ENCODE peak calls at places on chromosome 4, in nine cellular contexts. One of them, this sample, is unnamed.

GRCh38 chr4:59881632-59882031 is 1318.5 kb upstream of the ADGRL3 start:
- DNase-seq in AG04450: no peak
- DNase-seq in omental fat pad: no peak
- DNase-seq in epithelial cell of proximal tubule: no peak
- DNase-seq in A549: no peak
- DNase-seq in HFFc6: no peak
- DNase-seq in spleen: no peak
- DNase-seq in glutamatergic neuron: no peak
- DNase-seq in NB4: no peak
- DNase-seq in this sample: no peak

GRCh38 chr4:59553063-59553738 is 1646.9 kb upstream of the ADGRL3 start:
- DNase-seq in spleen: no peak
- DNase-seq in HFFc6: peak; percentile 1
- DNase-seq in AG04450: no peak
- DNase-seq in A549: peak; percentile 28
- DNase-seq in epithelial cell of proximal tubule: no peak
- DNase-seq in omental fat pad: no peak
- DNase-seq in NB4: peak; percentile 3
- DNase-seq in glutamatergic neuron: no peak
- DNase-seq in this sample: peak; percentile 83

GRCh38 chr4:154838155-154838554 is 57.1 kb downstream of the RBM46 start:
- DNase-seq in A549: no peak
- DNase-seq in glutamatergic neuron: no peak
- DNase-seq in spleen: no peak
- DNase-seq in epithelial cell of proximal tubule: no peak
- DNase-seq in AG04450: no peak
- DNase-seq in omental fat pad: no peak
- DNase-seq in NB4: no peak
- DNase-seq in HFFc6: no peak
- DNase-seq in this sample: no peak

GRCh38 chr4:84971319-84971932 is 4.9 kb upstream of the WDFY3 start:
- DNase-seq in A549: peak; percentile 16
- DNase-seq in HFFc6: peak; percentile 69
- DNase-seq in epithelial cell of proximal tubule: no peak
- DNase-seq in omental fat pad: no peak
- DNase-seq in AG04450: no peak
- DNase-seq in NB4: peak; percentile 66
- DNase-seq in glutamatergic neuron: no peak
- DNase-seq in spleen: no peak
- DNase-seq in this sample: peak; percentile 62

GRCh38 chr4:108113229-108113628 is 55.5 kb downstream of the LEF1 start:
- DNase-seq in omental fat pad: no peak
- DNase-seq in A549: no peak
- DNase-seq in spleen: no peak
- DNase-seq in glutamatergic neuron: no peak
- DNase-seq in epithelial cell of proximal tubule: no peak
- DNase-seq in AG04450: no peak
- DNase-seq in NB4: no peak
- DNase-seq in HFFc6: no peak
- DNase-seq in this sample: no peak

GRCh38 chr4:158170691-158171455 is 2.0 kb downstream of the GASK1B start:
- DNase-seq in spleen: peak; percentile 88
- DNase-seq in epithelial cell of proximal tubule: no peak
- DNase-seq in AG04450: no peak
- DNase-seq in A549: no peak
- DNase-seq in omental fat pad: peak; percentile 35
- DNase-seq in HFFc6: no peak
- DNase-seq in NB4: no peak
- DNase-seq in glutamatergic neuron: peak; percentile 40
- DNase-seq in this sample: no peak

GRCh38 chr4:39043697-39044363 is 11.6 kb upstream of the TMEM156 start:
- DNase-seq in NB4: peak; percentile 53
- DNase-seq in A549: no peak
- DNase-seq in AG04450: no peak
- DNase-seq in glutamatergic neuron: no peak
- DNase-seq in omental fat pad: no peak
- DNase-seq in spleen: no peak
- DNase-seq in epithelial cell of proximal tubule: no peak
- DNase-seq in HFFc6: peak; percentile 44
- DNase-seq in this sample: peak; percentile 30

GRCh38 chr4:173532725-173533511 is 2.9 kb upstream of the HAND2 start:
- DNase-seq in epithelial cell of proximal tubule: no peak
- DNase-seq in A549: no peak
- DNase-seq in spleen: no peak
- DNase-seq in HFFc6: no peak
- DNase-seq in glutamatergic neuron: no peak
- DNase-seq in AG04450: no peak
- DNase-seq in omental fat pad: no peak
- DNase-seq in NB4: no peak
- DNase-seq in this sample: no peak

GRCh38 chr4:140579278-140579677 is 10.5 kb upstream of the UCP1 start:
- DNase-seq in AG04450: no peak
- DNase-seq in A549: no peak
- DNase-seq in NB4: no peak
- DNase-seq in epithelial cell of proximal tubule: no peak
- DNase-seq in glutamatergic neuron: no peak
- DNase-seq in omental fat pad: no peak
- DNase-seq in spleen: no peak
- DNase-seq in HFFc6: no peak
- DNase-seq in this sample: no peak

GRCh38 chr4:52750819-52751348 is 341 bp downstream of the ERVMER34-1 start:
- DNase-seq in AG04450: no peak
- DNase-seq in omental fat pad: no peak
- DNase-seq in NB4: no peak
- DNase-seq in epithelial cell of proximal tubule: no peak
- DNase-seq in A549: peak; percentile 7
- DNase-seq in glutamatergic neuron: no peak
- DNase-seq in HFFc6: no peak
- DNase-seq in spleen: peak; percentile 77
- DNase-seq in this sample: no peak

DNA sequence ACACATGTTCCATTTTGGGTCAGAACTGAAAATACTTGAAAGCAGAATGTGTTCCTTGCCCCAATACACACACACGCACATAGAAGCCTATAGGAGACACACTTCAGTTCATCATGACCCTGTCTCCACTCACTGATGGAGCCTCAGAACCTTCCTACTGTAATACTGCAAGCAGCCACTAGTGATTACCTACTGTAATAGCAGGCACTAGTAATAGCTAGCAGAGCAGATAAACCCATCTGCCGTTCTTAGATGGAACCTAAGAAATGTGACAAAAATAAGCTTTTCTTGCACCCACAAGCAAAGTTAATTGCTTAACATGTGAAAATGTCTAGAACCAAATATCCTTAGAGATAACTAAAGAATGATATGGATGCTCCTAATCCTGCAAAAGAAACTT is 13.6 kb downstream of the AMTN start:
- DNase-seq in A549: no peak
- DNase-seq in omental fat pad: no peak
- DNase-seq in epithelial cell of proximal tubule: no peak
- DNase-seq in glutamatergic neuron: no peak
- DNase-seq in HFFc6: no peak
- DNase-seq in spleen: no peak
- DNase-seq in AG04450: no peak
- DNase-seq in NB4: no peak
- DNase-seq in this sample: no peak
- TF ChIP-seq CTCF in A549: no peak
- TF ChIP-seq CTCF in omental fat pad: no peak
- TF ChIP-seq CTCF in epithelial cell of proximal tubule: peak; percentile 20
- TF ChIP-seq CTCF in glutamatergic neuron: peak; percentile 10
- TF ChIP-seq CTCF in HFFc6: peak; percentile 41
- TF ChIP-seq CTCF in spleen: no peak
- TF ChIP-seq CTCF in AG04450: no peak
- TF ChIP-seq CTCF in NB4: no peak
- TF ChIP-seq CTCF in this sample: peak; percentile 18

GRCh38 chr4:142909908-142910307 is 63.8 kb upstream of the INPP4B start:
- DNase-seq in AG04450: no peak
- DNase-seq in NB4: no peak
- DNase-seq in A549: no peak
- DNase-seq in spleen: no peak
- DNase-seq in epithelial cell of proximal tubule: no peak
- DNase-seq in HFFc6: peak; percentile 11
- DNase-seq in glutamatergic neuron: no peak
- DNase-seq in omental fat pad: no peak
- DNase-seq in this sample: no peak
- TF ChIP-seq CTCF in AG04450: no peak
- TF ChIP-seq CTCF in NB4: no peak
- TF ChIP-seq CTCF in A549: no peak
- TF ChIP-seq CTCF in spleen: no peak
- TF ChIP-seq CTCF in epithelial cell of proximal tubule: no peak
- TF ChIP-seq CTCF in HFFc6: no peak
- TF ChIP-seq CTCF in glutamatergic neuron: no peak
- TF ChIP-seq CTCF in omental fat pad: no peak
- TF ChIP-seq CTCF in this sample: no peak

GRCh38 chr4:36322921-36323354 is 41.5 kb downstream of the DTHD1 start:
- DNase-seq in spleen: no peak
- DNase-seq in HFFc6: no peak
- DNase-seq in AG04450: no peak
- DNase-seq in NB4: peak; percentile 43
- DNase-seq in epithelial cell of proximal tubule: no peak
- DNase-seq in glutamatergic neuron: no peak
- DNase-seq in A549: no peak
- DNase-seq in omental fat pad: no peak
- DNase-seq in this sample: no peak
- TF ChIP-seq CTCF in spleen: no peak
- TF ChIP-seq CTCF in HFFc6: no peak
- TF ChIP-seq CTCF in AG04450: no peak
- TF ChIP-seq CTCF in NB4: no peak
- TF ChIP-seq CTCF in epithelial cell of proximal tubule: no peak
- TF ChIP-seq CTCF in glutamatergic neuron: no peak
- TF ChIP-seq CTCF in A549: no peak
- TF ChIP-seq CTCF in omental fat pad: no peak
- TF ChIP-seq CTCF in this sample: no peak

GRCh38 chr4:2712261-2712842 is 43.8 kb downstream of the TNIP2 start:
- DNase-seq in epithelial cell of proximal tubule: no peak
- DNase-seq in HFFc6: no peak
- DNase-seq in AG04450: no peak
- DNase-seq in spleen: no peak
- DNase-seq in glutamatergic neuron: peak; percentile 53
- DNase-seq in A549: no peak
- DNase-seq in omental fat pad: no peak
- DNase-seq in NB4: peak; percentile 60
- DNase-seq in this sample: no peak
- TF ChIP-seq CTCF in epithelial cell of proximal tubule: peak; percentile 28
- TF ChIP-seq CTCF in HFFc6: peak; percentile 56
- TF ChIP-seq CTCF in AG04450: peak; percentile 32
- TF ChIP-seq CTCF in spleen: no peak
- TF ChIP-seq CTCF in glutamatergic neuron: peak; percentile 67
- TF ChIP-seq CTCF in A549: no peak
- TF ChIP-seq CTCF in omental fat pad: no peak
- TF ChIP-seq CTCF in NB4: peak; percentile 56
- TF ChIP-seq CTCF in this sample: no peak

This sample was measured in MM.1S.